ENCODE peak calls at places on chromosomes 13 and 19, in four cellular contexts. Y is A549, T is K562, C is HepG2. Z is an unnamed sample.
A peak's percentile ranks its signal among the peaks of the same experiment; 100 is the strongest.

GRCh38 chr13:31179241-31179640 is 17.5 kb upstream of the HSPH1 start:
- DNase-seq in Y (no peak), T (no peak), C (no peak), Z (no peak)

GRCh38 chr13:94987081-94987480 is 274.7 kb upstream of the SOX21 start:
- DNase-seq in C (no peak), T (no peak), Y (no peak), Z (no peak)

GRCh38 chr19:44050740-44051653 is 839 bp upstream of the ZNF223 start:
- DNase-seq in C (no peak), T (no peak), Y (no peak), Z (no peak)

GRCh38 chr19:4503224-4504170 is 14.8 kb downstream of the PLIN4 start:
- DNase-seq in C (no peak), Y (no peak), T (no peak), Z (no peak)

GRCh38 chr19:3275583-3276340 is 51.3 kb downstream of the CELF5 start:
- DNase-seq in C (peak; percentile 77), T (peak; percentile 100), Y (peak; percentile 84), Z (peak; percentile 93)

GRCh38 chr19:4997297-4997696 is 28.4 kb downstream of the KDM4B start:
- DNase-seq in C (no peak), T (no peak), Y (no peak), Z (no peak)

GRCh38 chr13:43433691-43434121 is 353.1 kb downstream of the ENOX1 start:
- DNase-seq in Y (no peak), C (no peak), T (no peak), Z (no peak)

GRCh38 chr19:33301011-33301899 is 1.1 kb downstream of the CEBPA start:
- DNase-seq in Y (no peak), C (no peak), T (no peak), Z (peak; percentile 64)

GRCh38 chr13:33543631-33544030 is 258.1 kb upstream of the STARD13 start:
- DNase-seq in C (no peak), Y (no peak), T (no peak), Z (no peak)

DNA sequence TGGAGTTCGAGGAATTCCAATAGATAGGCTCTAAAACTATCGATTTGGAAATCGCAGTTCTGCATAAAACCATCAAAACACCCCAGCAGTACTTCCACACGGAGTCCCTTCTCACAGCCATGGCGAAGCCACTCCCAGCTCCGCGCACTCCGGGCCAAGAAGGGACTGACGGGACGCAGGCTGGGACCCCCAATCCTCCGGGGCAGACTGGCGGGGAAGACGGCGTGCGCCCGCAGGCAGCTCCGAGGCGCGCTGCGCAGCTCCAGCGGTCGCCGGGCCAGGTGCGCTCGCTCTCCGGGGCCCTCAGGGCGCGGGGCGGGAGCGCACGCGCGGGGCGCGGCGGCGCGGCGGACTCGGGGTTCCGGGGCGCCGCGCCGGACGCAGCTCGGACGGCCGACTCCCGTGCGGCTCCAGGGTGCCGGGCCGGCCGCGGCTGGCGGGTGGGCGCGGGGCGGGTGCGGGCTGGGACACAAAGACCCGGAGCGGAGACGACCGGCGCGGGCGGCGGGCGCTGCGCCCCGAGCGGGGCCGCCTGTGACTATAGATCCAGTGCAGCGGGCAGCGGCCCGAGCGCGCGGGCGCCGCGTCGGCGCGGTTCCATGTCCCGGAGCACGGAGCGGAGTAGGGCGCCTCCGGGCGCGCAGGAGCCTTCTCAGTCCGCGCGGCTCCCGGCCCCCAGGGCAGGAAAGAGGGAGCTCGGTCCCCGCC is 464 bp downstream of the EFNB2 start:
- DNase-seq in Y (peak; percentile 17), T (no peak), C (no peak), Z (no peak)
- TF ChIP-seq KDM1A in Y (no peak), T (no peak), C (no peak), Z (no peak)

GRCh38 chr19:46009530-46010510 is 13.0 kb downstream of the PGLYRP1 start:
- DNase-seq in Y (peak; percentile 81), C (peak; percentile 28), T (peak; percentile 72), Z (no peak)
- TF ChIP-seq RNF2 in Y (no peak), C (no peak), T (no peak), Z (no peak)

GRCh38 chr13:111145071-111145470 is 30.0 kb downstream of the ARHGEF7 start:
- DNase-seq in C (no peak), Y (no peak), T (no peak), Z (no peak)
- H3K27ac ChIP-seq in C (no peak overlapping the region), Y (no peak overlapping the region), T (no peak overlapping the region), Z (no peak overlapping the region)

DNA sequence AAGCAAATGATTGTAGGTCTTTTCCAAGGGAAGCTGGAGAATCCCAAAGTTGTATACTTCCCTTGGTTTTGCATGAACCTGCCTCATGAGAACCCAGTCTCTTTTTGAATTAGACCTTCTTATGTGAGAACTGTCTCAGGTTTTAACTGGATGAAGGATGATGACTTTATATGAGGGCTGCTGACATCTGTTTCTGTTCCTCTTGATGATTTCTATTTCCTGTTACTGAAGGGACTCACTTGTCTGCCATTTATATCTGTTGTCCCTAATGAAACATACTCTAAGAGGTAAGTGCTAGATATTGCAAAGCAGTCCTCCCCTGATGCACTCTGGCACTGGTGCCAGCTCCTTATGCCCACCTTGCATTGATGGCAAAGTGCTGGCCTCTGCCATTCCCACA is 33.6 kb downstream of the ERICH4 start:
- DNase-seq in T (no peak), C (no peak), Y (no peak), Z (no peak)
- TF ChIP-seq KDM1A in T (no peak), C (no peak), Y (no peak), Z (no peak)

GRCh38 chr13:22061806-22062391 is 391.0 kb downstream of the FGF9 start:
- DNase-seq in T (no peak), Y (no peak), C (no peak), Z (no peak)

GRCh38 chr13:22064854-22065646 is 394.2 kb downstream of the FGF9 start:
- DNase-seq in Y (no peak), T (no peak), C (no peak), Z (no peak)

GRCh38 chr13:22063416-22064124 is 392.7 kb downstream of the FGF9 start:
- DNase-seq in T (no peak), Y (no peak), C (no peak), Z (no peak)

GRCh38 chr13:22061371-22061805 is 390.5 kb downstream of the FGF9 start:
- DNase-seq in Y (no peak), C (no peak), T (no peak), Z (no peak)

DNA sequence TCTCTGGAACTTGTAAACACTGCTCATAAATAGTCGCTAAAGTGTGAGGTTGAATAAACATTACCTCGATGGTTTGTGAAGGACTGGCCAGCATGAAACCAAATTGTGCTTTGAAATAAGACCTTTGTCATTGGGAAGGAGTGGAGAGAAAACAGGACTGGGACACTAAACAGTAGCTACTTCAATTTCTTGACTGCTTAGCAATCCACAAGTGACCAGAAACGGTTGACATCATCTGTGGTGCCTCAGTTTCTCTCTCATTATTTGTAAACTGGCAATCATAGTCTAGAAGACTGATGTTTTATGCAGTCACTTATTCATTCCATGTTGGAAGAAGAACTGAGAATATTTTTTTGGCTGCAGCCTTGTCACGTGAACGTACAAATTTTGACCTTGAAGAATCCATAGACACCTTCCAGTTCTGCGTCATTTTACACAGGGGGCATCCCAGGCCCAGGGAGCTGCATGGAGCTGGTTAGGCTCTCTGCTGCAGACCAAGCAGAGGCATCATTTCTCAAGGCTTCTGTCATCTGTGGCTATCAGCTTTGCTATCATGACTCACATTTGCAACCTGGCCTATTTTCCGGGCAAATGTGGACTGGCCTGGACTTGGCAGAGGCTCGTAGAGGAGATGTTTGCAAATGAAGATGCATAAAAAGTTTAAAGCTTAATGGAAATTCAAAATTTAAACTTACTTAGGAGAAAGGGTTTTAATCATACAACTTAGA is 391.8 kb downstream of the FGF9 start:
- DNase-seq in Y (no peak), T (no peak), C (no peak), Z (no peak)
- TF ChIP-seq RNF2 in Y (no peak), T (no peak), C (no peak), Z (no peak)

GRCh38 chr13:42027286-42027685 is 21.2 kb upstream of the DGKH start:
- DNase-seq in T (no peak), Y (no peak), C (no peak), Z (no peak)

GRCh38 chr13:42022796-42023493 is 25.5 kb upstream of the DGKH start:
- DNase-seq in C (no peak), Y (no peak), T (no peak), Z (no peak)

GRCh38 chr13:42028113-42028799 is 20.2 kb upstream of the DGKH start:
- DNase-seq in C (peak; percentile 68), T (no peak), Y (peak; percentile 9), Z (no peak)
- H3K27ac ChIP-seq in C (peak overlapping the region; percentile 67), T (no peak overlapping the region), Y (no peak overlapping the region), Z (no peak overlapping the region)

GRCh38 chr13:90641884-90642283 is 705.6 kb upstream of the MIR17HG start:
- DNase-seq in T (no peak), C (no peak), Y (no peak), Z (no peak)

GRCh38 chr13:90645582-90645981 is 701.9 kb upstream of the MIR17HG start:
- DNase-seq in T (no peak), C (no peak), Y (no peak), Z (no peak)

GRCh38 chr13:90640976-90641375 is 706.5 kb upstream of the MIR17HG start:
- DNase-seq in T (no peak), C (no peak), Y (no peak), Z (no peak)
- TF ChIP-seq KDM1A in T (no peak), C (no peak), Y (no peak), Z (no peak)

Z was measured in H1.